ENCODE peak calls at places on chromosomes 1 and 21, in six cellular contexts. L is mucosa of gallbladder, V is H4, I is cardiac muscle cell, A is pancreas, N is AG09309. H is an unnamed sample.

GRCh38 chr1:6245869-6246496 is 2.0 kb downstream of the HES3 start:
- DNase-seq in L (no peak), V (no peak), I (no peak), A (peak; percentile 88), N (no peak), H (no peak)

GRCh38 chr1:37851782-37852210 is 7.6 kb downstream of the MTF1 start:
- DNase-seq in L (no peak), V (no peak), I (peak; percentile 22), A (no peak), N (no peak), H (no peak)

GRCh38 chr1:180934563-180934962 is 21.9 kb downstream of the KIAA1614 start:
- DNase-seq in L (no peak), V (no peak), I (no peak), A (no peak), N (no peak), H (no peak)

GRCh38 chr1:98669355-98670296 is 8.1 kb downstream of the SNX7 start:
- DNase-seq in L (no peak), V (no peak), I (no peak), A (no peak), N (no peak), H (no peak)

GRCh38 chr1:110460253-110461220 is 9.6 kb downstream of the PROK1 start:
- DNase-seq in L (peak; percentile 84), V (peak; percentile 70), I (peak; percentile 84), A (no peak), N (peak; percentile 54), H (peak; percentile 55)

GRCh38 chr1:19405761-19406481 is 79.4 kb downstream of the CAPZB start:
- DNase-seq in L (no peak), V (no peak), I (peak; percentile 53), A (no peak), N (no peak), H (no peak)

GRCh38 chr1:215517441-215517891 is 49.6 kb upstream of the KCTD3 start:
- DNase-seq in L (no peak), V (peak; percentile 63), I (peak; percentile 10), A (no peak), N (peak; percentile 52), H (peak; percentile 25)

GRCh38 chr1:61142726-61143500 is 60.6 kb downstream of the NFIA start:
- DNase-seq in L (no peak), V (no peak), I (no peak), A (no peak), N (no peak), H (no peak)

GRCh38 chr1:171438441-171438840 is 46.9 kb upstream of the PRRC2C start:
- DNase-seq in L (peak; percentile 18), V (peak; percentile 85), I (peak; percentile 97), A (no peak), N (peak; percentile 94), H (peak; percentile 57)

GRCh38 chr1:117095237-117095636 is 26.3 kb downstream of the TRIM45 start:
- DNase-seq in L (no peak), V (peak; percentile 6), I (no peak), A (no peak), N (peak; percentile 71), H (no peak)

GRCh38 chr1:218357211-218357892 is 12.2 kb downstream of the TGFB2 start:
- DNase-seq in L (no peak), V (no peak), I (peak; percentile 73), A (no peak), N (no peak), H (no peak)

GRCh38 chr1:212518188-212518951 is 85.7 kb downstream of the NENF start:
- DNase-seq in L (peak; percentile 89), V (peak; percentile 85), I (peak; percentile 79), A (peak; percentile 63), N (peak; percentile 49), H (no peak)

GRCh38 chr1:178504286-178504685 is 7.5 kb upstream of the CLEC20A start:
- DNase-seq in L (no peak), V (no peak), I (no peak), A (no peak), N (no peak), H (no peak)

GRCh38 chr1:8170059-8170835 is 144.1 kb upstream of the ERRFI1 start:
- DNase-seq in L (no peak), V (no peak), I (no peak), A (peak; percentile 68), N (no peak), H (no peak)

GRCh38 chr21:46551636-46552241 is 53.1 kb downstream of the S100B start:
- DNase-seq in L (no peak), V (no peak), I (no peak), A (no peak), N (no peak), H (no peak)

GRCh38 chr1:26959722-26960624 is at the start of gene KDF1:
- DNase-seq in L (peak; percentile 78), V (no peak), I (no peak), A (peak; percentile 97), N (no peak), H (no peak)

GRCh38 chr1:27609618-27610240 is 5.8 kb upstream of the AHDC1 start:
- DNase-seq in L (no peak), V (no peak), I (no peak), A (no peak), N (no peak), H (no peak)

GRCh38 chr1:221439008-221439733 is 302.7 kb downstream of the DUSP10 start:
- DNase-seq in L (no peak), V (peak; percentile 51), I (peak; percentile 51), A (no peak), N (no peak), H (peak; percentile 59)

GRCh38 chr1:115077984-115078330 is 11.3 kb downstream of the TSPAN2 start:
- DNase-seq in L (no peak), V (no peak), I (no peak), A (no peak), N (no peak), H (no peak)

GRCh38 chr1:22814176-22815042 is 103.8 kb downstream of the EPHB2 start:
- DNase-seq in L (peak; percentile 41), V (no peak), I (no peak), A (peak; percentile 80), N (peak; percentile 35), H (no peak)

GRCh38 chr1:247184254-247184653 is 12.4 kb upstream of the ZNF124 start:
- DNase-seq in L (no peak), V (no peak), I (no peak), A (no peak), N (no peak), H (no peak)